ENCODE peak calls at places on chromosomes 12 and 14, in six cellular contexts. A is fibroblast of lung, Y is fibroblast of mammary gland, K is left lung, U is esophagus squamous epithelium, G is fibroblast of the aortic adventitia. M is an unnamed sample.

GRCh38 chr12:98438826-98439225 is 76.6 kb upstream of the TMPO start:
- DNase-seq in A (no peak), Y (no peak), K (no peak), U (no peak), G (no peak), M (no peak)

GRCh38 chr12:114687269-114687605 is 3.3 kb upstream of the TBX3 start:
- DNase-seq in A (no peak), Y (no peak), K (no peak), U (no peak), G (no peak), M (no peak)

GRCh38 chr14:53152909-53153701 is at the start of gene DDHD1:
- DNase-seq in A (peak), Y (peak), K (peak), U (peak), G (peak), M (no peak)

GRCh38 chr14:50812856-50813543 is 18.0 kb downstream of the NIN start:
- DNase-seq in A (no peak), Y (no peak), K (no peak), U (no peak), G (no peak), M (no peak)

GRCh38 chr14:91377700-91378652 is 39.6 kb downstream of the CCDC88C start:
- DNase-seq in A (no peak), Y (no peak), K (no peak), U (no peak), G (no peak), M (no peak)

GRCh38 chr12:16474801-16475200 is 127.4 kb downstream of the MGST1 start:
- DNase-seq in A (no peak), Y (no peak), K (no peak), U (no peak), G (no peak), M (no peak)

GRCh38 chr12:29796823-29797263 is 13.1 kb upstream of the TMTC1 start:
- DNase-seq in A (peak), Y (peak), K (no peak), U (no peak), G (peak), M (peak)

GRCh38 chr12:111442301-111443045 is 36.8 kb downstream of the SH2B3 start:
- DNase-seq in A (no peak), Y (no peak), K (no peak), U (no peak), G (no peak), M (no peak)

GRCh38 chr12:109716512-109717389 is 3.1 kb downstream of the FAM222A start:
- DNase-seq in A (no peak), Y (no peak), K (no peak), U (no peak), G (no peak), M (peak)

GRCh38 chr14:52018970-52019369 is 29.6 kb downstream of the RTRAF start:
- DNase-seq in A (no peak), Y (no peak), K (peak), U (no peak), G (no peak), M (no peak)

GRCh38 chr12:49609875-49610154 is 4.4 kb upstream of the FAM186B start:
- DNase-seq in A (no peak), Y (no peak), K (no peak), U (no peak), G (no peak), M (no peak)

GRCh38 chr12:22858849-22859569 is 234.0 kb downstream of the ETNK1 start:
- DNase-seq in A (peak), Y (peak), K (no peak), U (no peak), G (peak), M (no peak)

GRCh38 chr12:125185740-125186470 is 120.7 kb downstream of the AACS start:
- DNase-seq in A (peak), Y (peak), K (peak), U (no peak), G (peak), M (no peak)

GRCh38 chr14:98580131-98580678 is 691.8 kb downstream of the BCL11B start:
- DNase-seq in A (peak), Y (no peak), K (no peak), U (no peak), G (no peak), M (no peak)

GRCh38 chr12:105852496-105852895 is 286.3 kb downstream of the NUAK1 start:
- DNase-seq in A (no peak), Y (no peak), K (no peak), U (no peak), G (no peak), M (no peak)

GRCh38 chr12:15677696-15678095 is 111.5 kb downstream of the EPS8 start:
- DNase-seq in A (no peak), Y (no peak), K (no peak), U (no peak), G (no peak), M (no peak)

GRCh38 chr12:33450480-33450879 is 10.9 kb upstream of the SYT10 start:
- DNase-seq in A (no peak), Y (no peak), K (no peak), U (no peak), G (no peak), M (no peak)

GRCh38 chr12:76757694-76758093 is 6.2 kb upstream of the ZDHHC17 start:
- DNase-seq in A (peak), Y (peak), K (no peak), U (no peak), G (no peak), M (no peak)

GRCh38 chr12:1205512-1206060 is 214.6 kb downstream of the ERC1 start:
- DNase-seq in A (peak), Y (peak), K (no peak), U (no peak), G (peak), M (no peak)

GRCh38 chr12:4438834-4439596 is 6.6 kb downstream of the FGF6 start:
- DNase-seq in A (no peak), Y (no peak), K (no peak), U (no peak), G (no peak), M (no peak)

GRCh38 chr12:52800259-52800917 is 4.5 kb upstream of the KRT3 start:
- DNase-seq in A (no peak), Y (no peak), K (no peak), U (no peak), G (no peak), M (no peak)

GRCh38 chr12:68259318-68259940 is 6.0 kb upstream of the IL22 start:
- DNase-seq in A (peak), Y (peak), K (no peak), U (no peak), G (peak), M (no peak)

GRCh38 chr14:89697281-89698060 is 257.1 kb downstream of the EFCAB11 start:
- DNase-seq in A (no peak), Y (no peak), K (no peak), U (no peak), G (no peak), M (no peak)

GRCh38 chr12:132406498-132407461 is 77.4 kb upstream of the GALNT9 start:
- DNase-seq in A (no peak), Y (no peak), K (peak), U (no peak), G (no peak), M (no peak)

GRCh38 chr14:69325646-69326265 is 65.8 kb downstream of the GALNT16 start:
- DNase-seq in A (no peak), Y (no peak), K (no peak), U (no peak), G (no peak), M (no peak)

GRCh38 chr14:74587363-74587707 is 24.7 kb downstream of the LTBP2 start:
- DNase-seq in A (no peak), Y (no peak), K (peak), U (no peak), G (no peak), M (no peak)

DNA sequence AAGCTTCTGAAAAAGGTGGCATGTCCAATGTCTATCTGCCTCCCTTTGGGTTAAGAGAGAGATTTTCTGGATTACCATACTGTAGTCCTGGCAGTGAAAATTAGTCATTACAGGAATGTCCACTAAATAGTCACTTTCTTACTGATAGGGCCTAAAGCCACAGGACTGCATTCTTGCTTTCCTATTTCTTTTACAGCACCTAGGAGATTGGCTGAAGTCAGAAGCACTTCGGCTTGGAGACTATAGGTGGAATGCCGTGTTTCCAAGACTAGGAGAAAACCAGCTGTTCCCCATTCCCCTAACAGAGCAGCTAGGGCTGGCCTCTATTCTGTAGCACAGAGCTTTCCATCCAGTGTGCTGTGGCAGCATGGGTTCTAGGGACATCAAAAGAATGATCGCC is 15.1 kb downstream of the PIGH start:
- DNase-seq in A (peak), Y (no peak), K (no peak), U (no peak), G (no peak), M (no peak)
- TF ChIP-seq CTCF in A (no peak), Y (no peak), K (no peak), U (no peak), G (no peak), M (no peak)

GRCh38 chr12:6444704-6445688 is at the start of gene CD27:
- DNase-seq in A (no peak), Y (no peak), K (no peak), U (no peak), G (no peak), M (no peak)
- H3K4me3 ChIP-seq in A (no peak), Y (no peak), K (no peak), U (peak), G (no peak), M (no peak)

GRCh38 chr12:57388425-57388824 is 42.4 kb downstream of the R3HDM2 start:
- DNase-seq in A (no peak), Y (no peak), K (no peak), U (no peak), G (no peak), M (no peak)
- TF ChIP-seq CTCF in A (no peak), Y (no peak), K (no peak), U (no peak), G (no peak), M (no peak)

GRCh38 chr12:26830783-26831601 is 2.0 kb downstream of the ITPR2 start:
- DNase-seq in A (no peak), Y (no peak), K (no peak), U (no peak), G (no peak), M (no peak)
- H3K4me3 ChIP-seq in A (no peak), Y (no peak), K (peak), U (peak), G (peak), M (no peak)

DNA sequence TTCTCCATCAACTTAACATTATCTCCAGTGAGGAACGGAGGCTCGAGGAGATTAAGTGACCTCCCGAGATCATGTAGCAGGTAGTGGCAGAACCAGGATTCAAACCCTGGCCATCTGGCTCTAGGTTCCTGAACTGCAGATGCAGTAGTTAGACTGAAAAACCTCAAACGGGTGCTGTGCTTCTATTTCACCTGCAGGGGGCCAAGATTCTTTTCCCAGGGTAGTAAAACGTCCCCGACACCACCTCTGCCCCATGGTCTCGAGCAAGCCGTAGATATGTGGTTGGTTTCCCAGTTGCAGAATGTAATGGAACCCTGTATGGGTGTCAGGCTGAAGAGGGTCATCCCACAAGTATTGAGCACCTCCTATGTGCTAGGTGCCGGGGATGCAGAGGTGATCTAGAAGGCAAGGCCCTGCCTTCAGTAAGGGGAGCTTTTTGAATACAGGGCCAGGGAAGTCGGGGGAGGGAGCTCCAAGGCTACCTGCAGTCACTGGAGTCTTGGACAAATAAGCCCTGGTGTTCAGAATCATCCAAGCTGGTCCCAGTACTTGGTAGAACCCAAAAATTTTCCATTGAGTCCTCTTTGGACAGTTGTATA is 197.1 kb downstream of the CHST11 start:
- DNase-seq in A (no peak), Y (no peak), K (no peak), U (no peak), G (no peak), M (no peak)
- TF ChIP-seq CTCF in A (no peak), Y (peak), K (no peak), U (no peak), G (peak), M (no peak)

M was measured in LNCaP clone FGC.